ENCODE peak calls at places on chromosomes 5 and 9, in four cellular contexts. K is esophagus squamous epithelium; H is left ventricle myocardium superior; Q is CD8-positive, alpha-beta memory T cell. T is an unnamed sample.

GRCh38 chr9:134922066-134922931 is 4.6 kb upstream of the FCN1 start:
- DNase-seq in H (peak; percentile 57), Q (no peak), K (no peak), T (no peak)

GRCh38 chr5:74026310-74026709 is 400.3 kb downstream of the ARHGEF28 start:
- DNase-seq in Q (no peak), H (no peak), K (no peak), T (no peak)

GRCh38 chr9:30913331-30913730 is 1471.1 kb upstream of the ACO1 start:
- DNase-seq in K (no peak), Q (no peak), H (no peak), T (no peak)

GRCh38 chr5:172133359-172134029 is 54.5 kb downstream of the STK10 start:
- DNase-seq in H (no peak), Q (no peak), K (no peak), T (no peak)

GRCh38 chr9:98529841-98530240 is 178.9 kb downstream of the GABBR2 start:
- DNase-seq in K (no peak), H (no peak), Q (no peak), T (no peak)

GRCh38 chr5:125311743-125312142 is 565.3 kb upstream of the ZNF608 start:
- DNase-seq in K (no peak), H (no peak), Q (no peak), T (no peak)

GRCh38 chr9:117043159-117043558 is 356.1 kb downstream of the TRIM32 start:
- DNase-seq in Q (no peak), H (no peak), K (no peak), T (no peak)

GRCh38 chr9:91992636-91993035 is 42.6 kb upstream of the ROR2 start:
- DNase-seq in H (no peak), K (no peak), Q (no peak), T (no peak)

GRCh38 chr5:58794875-58795274 is 212.0 kb downstream of the RAB3C start:
- DNase-seq in Q (no peak), H (no peak), K (no peak), T (no peak)

GRCh38 chr5:114449836-114450515 is 88.1 kb downstream of the KCNN2 start:
- DNase-seq in K (no peak), Q (peak; percentile 2), H (peak; percentile 81), T (no peak)

GRCh38 chr5:109053995-109054417 is 306.3 kb downstream of the FER start:
- DNase-seq in Q (no peak), K (no peak), H (no peak), T (no peak)

GRCh38 chr5:16536246-16536645 is 70.6 kb upstream of the ZNF622 start:
- DNase-seq in Q (no peak), H (no peak), K (no peak), T (no peak)

GRCh38 chr5:58184910-58185309 is 275.0 kb downstream of the PLK2 start:
- DNase-seq in Q (no peak), H (no peak), K (no peak), T (no peak)

GRCh38 chr5:21219966-21220365 is 1232.0 kb upstream of the CDH18 start:
- DNase-seq in H (no peak), K (no peak), Q (no peak), T (no peak)

GRCh38 chr9:136117291-136118060 is 1.2 kb downstream of the TMEM250 start:
- DNase-seq in H (peak; percentile 82), K (no peak), Q (no peak), T (no peak)

GRCh38 chr5:132491368-132492364 is 1.1 kb upstream of the IRF1 start:
- DNase-seq in Q (no peak), K (no peak), H (no peak), T (no peak)

GRCh38 chr5:179120951-179121666 is 60.9 kb downstream of the ZNF354C start:
- DNase-seq in Q (no peak), H (no peak), K (no peak), T (no peak)

GRCh38 chr5:76641514-76642120 is 18.4 kb upstream of the F2RL2 start:
- DNase-seq in H (peak; percentile 41), Q (peak; percentile 47), K (peak; percentile 3), T (no peak)

GRCh38 chr5:173311818-173312585 is 16.2 kb downstream of the STC2 start:
- DNase-seq in H (no peak), Q (no peak), K (no peak), T (no peak)

GRCh38 chr5:7742241-7742656 is 108.7 kb downstream of the CFAP90 start:
- DNase-seq in K (no peak), Q (no peak), H (no peak), T (no peak)

GRCh38 chr9:37369671-37370070 is 52.8 kb upstream of the GRHPR start:
- DNase-seq in Q (no peak), H (no peak), K (no peak), T (no peak)

GRCh38 chr9:137421838-137422667 is 909 bp downstream of the EXD3 start:
- DNase-seq in K (no peak), H (no peak), Q (no peak), T (no peak)

GRCh38 chr5:118616281-118616680 is 372.1 kb downstream of the DTWD2 start:
- DNase-seq in H (no peak), K (no peak), Q (no peak), T (no peak)

GRCh38 chr9:78694950-78695349 is 398.0 kb downstream of the PSAT1 start:
- DNase-seq in Q (no peak), K (no peak), H (no peak), T (no peak)

GRCh38 chr9:27160636-27161035 is 51.6 kb downstream of the TEK start:
- DNase-seq in H (no peak), Q (no peak), K (no peak), T (no peak)

GRCh38 chr5:90289837-90290236 is 119.7 kb downstream of the CETN3 start:
- DNase-seq in K (no peak), Q (no peak), H (no peak), T (no peak)

GRCh38 chr9:26292943-26293342 is 599.7 kb downstream of the CAAP1 start:
- DNase-seq in K (no peak), Q (no peak), H (no peak), T (no peak)

GRCh38 chr5:173327084-173327947 is 898 bp downstream of the STC2 start:
- DNase-seq in H (peak; percentile 43), Q (no peak), K (no peak), T (no peak)

GRCh38 chr5:146027746-146028145 is 77.6 kb downstream of the PLAC8L1 start:
- DNase-seq in H (no peak), K (no peak), Q (no peak), T (no peak)

GRCh38 chr5:179297486-179298180 is 47.6 kb downstream of the ADAMTS2 start:
- DNase-seq in K (no peak), Q (no peak), H (no peak), T (no peak)

GRCh38 chr9:127187231-127187956 is 65.0 kb upstream of the ANGPTL2 start:
- DNase-seq in H (peak; percentile 54), Q (no peak), K (no peak), T (no peak)

GRCh38 chr5:25362799-25363198 is 718.0 kb upstream of the CDH10 start:
- DNase-seq in Q (no peak), H (no peak), K (no peak), T (no peak)

GRCh38 chr9:99023831-99024230 is 80.1 kb downstream of the COL15A1 start:
- DNase-seq in K (no peak), H (peak; percentile 77), Q (no peak), T (no peak)

GRCh38 chr5:139640432-139641115 is 7.6 kb upstream of the CXXC5 start:
- DNase-seq in Q (no peak), H (no peak), K (no peak), T (no peak)

T was measured in cerebellar nuclear complex.